ENCODE peak calls at places on chromosomes 13 and 19, in five cellular contexts. One of them, this sample, is unnamed. For H3K27me3 and H3K36me3, the result is how much of the 10 kb centered on the place peaks cover.

GRCh38 chr19:39307233-39307821 is 11.1 kb downstream of the IFNL1 start:
- DNase-seq in endodermal cell: peak
- DNase-seq in colonic mucosa: peak
- DNase-seq in psoas muscle: no peak
- DNase-seq in CD4-positive, CD25-positive, alpha-beta regulatory T cell: no peak
- DNase-seq in this sample: peak

GRCh38 chr13:99320693-99321481 is 13.7 kb upstream of the GPR183 start:
- DNase-seq in endodermal cell: no peak
- DNase-seq in colonic mucosa: no peak
- DNase-seq in psoas muscle: no peak
- DNase-seq in CD4-positive, CD25-positive, alpha-beta regulatory T cell: peak
- DNase-seq in this sample: no peak

GRCh38 chr13:107296804-107297203 is 728.9 kb upstream of the ARGLU1 start:
- DNase-seq in endodermal cell: no peak
- DNase-seq in colonic mucosa: no peak
- DNase-seq in psoas muscle: no peak
- DNase-seq in CD4-positive, CD25-positive, alpha-beta regulatory T cell: no peak
- DNase-seq in this sample: no peak

GRCh38 chr13:50873481-50873880 is 30.0 kb upstream of the DLEU7 start:
- DNase-seq in endodermal cell: no peak
- DNase-seq in colonic mucosa: no peak
- DNase-seq in psoas muscle: no peak
- DNase-seq in CD4-positive, CD25-positive, alpha-beta regulatory T cell: no peak
- DNase-seq in this sample: no peak

GRCh38 chr19:27865927-27866777 is 1346.8 kb downstream of the UQCRFS1 start:
- DNase-seq in endodermal cell: no peak
- DNase-seq in colonic mucosa: no peak
- DNase-seq in psoas muscle: no peak
- DNase-seq in CD4-positive, CD25-positive, alpha-beta regulatory T cell: no peak
- DNase-seq in this sample: no peak

GRCh38 chr13:98677398-98677797 is 75.1 kb downstream of the SLC15A1 start:
- DNase-seq in endodermal cell: no peak
- DNase-seq in colonic mucosa: no peak
- DNase-seq in psoas muscle: no peak
- DNase-seq in CD4-positive, CD25-positive, alpha-beta regulatory T cell: no peak
- DNase-seq in this sample: no peak

GRCh38 chr13:20415694-20416107 is 110.0 kb downstream of the CRYL1 start:
- DNase-seq in endodermal cell: no peak
- DNase-seq in colonic mucosa: no peak
- DNase-seq in psoas muscle: no peak
- DNase-seq in CD4-positive, CD25-positive, alpha-beta regulatory T cell: no peak
- DNase-seq in this sample: no peak

GRCh38 chr19:28694812-28695211 is 518.1 kb downstream of the UQCRFS1 start:
- DNase-seq in endodermal cell: no peak
- DNase-seq in colonic mucosa: no peak
- DNase-seq in psoas muscle: no peak
- DNase-seq in CD4-positive, CD25-positive, alpha-beta regulatory T cell: no peak
- DNase-seq in this sample: no peak

GRCh38 chr19:6822311-6822670 is 49.8 kb downstream of the VAV1 start:
- DNase-seq in endodermal cell: no peak
- DNase-seq in colonic mucosa: no peak
- DNase-seq in psoas muscle: no peak
- DNase-seq in CD4-positive, CD25-positive, alpha-beta regulatory T cell: no peak
- DNase-seq in this sample: peak

GRCh38 chr19:308471-309205 is 17.4 kb upstream of the PLPP2 start:
- DNase-seq in endodermal cell: no peak
- DNase-seq in colonic mucosa: no peak
- DNase-seq in psoas muscle: no peak
- DNase-seq in CD4-positive, CD25-positive, alpha-beta regulatory T cell: no peak
- DNase-seq in this sample: peak

GRCh38 chr19:888615-889385 is 4.2 kb downstream of the MED16 start:
- DNase-seq in endodermal cell: no peak
- DNase-seq in colonic mucosa: no peak
- DNase-seq in psoas muscle: peak
- DNase-seq in CD4-positive, CD25-positive, alpha-beta regulatory T cell: peak
- DNase-seq in this sample: no peak

GRCh38 chr19:27962260-27962659 is 1250.7 kb downstream of the UQCRFS1 start:
- DNase-seq in endodermal cell: no peak
- DNase-seq in colonic mucosa: no peak
- DNase-seq in psoas muscle: no peak
- DNase-seq in CD4-positive, CD25-positive, alpha-beta regulatory T cell: no peak
- DNase-seq in this sample: no peak

GRCh38 chr19:13864513-13865242 is 12.3 kb upstream of the NANOS3 start:
- DNase-seq in endodermal cell: no peak
- DNase-seq in colonic mucosa: no peak
- DNase-seq in psoas muscle: peak
- DNase-seq in CD4-positive, CD25-positive, alpha-beta regulatory T cell: no peak
- DNase-seq in this sample: peak

GRCh38 chr19:30450101-30450500 is 77.9 kb downstream of the ZNF536 start:
- DNase-seq in endodermal cell: peak
- DNase-seq in colonic mucosa: peak
- DNase-seq in psoas muscle: no peak
- DNase-seq in CD4-positive, CD25-positive, alpha-beta regulatory T cell: no peak
- DNase-seq in this sample: peak

GRCh38 chr13:44437356-44438233 is 64.0 kb downstream of the SERP2 start:
- DNase-seq in endodermal cell: peak
- DNase-seq in colonic mucosa: no peak
- DNase-seq in psoas muscle: no peak
- DNase-seq in CD4-positive, CD25-positive, alpha-beta regulatory T cell: no peak
- DNase-seq in this sample: no peak

GRCh38 chr19:11942008-11942842 is 17.3 kb downstream of the ZNF700 start:
- DNase-seq in endodermal cell: no peak
- DNase-seq in colonic mucosa: no peak
- DNase-seq in psoas muscle: no peak
- DNase-seq in CD4-positive, CD25-positive, alpha-beta regulatory T cell: no peak
- DNase-seq in this sample: no peak

GRCh38 chr19:35231956-35232746 is 3.6 kb upstream of the FAM187B start:
- DNase-seq in endodermal cell: no peak
- DNase-seq in colonic mucosa: no peak
- DNase-seq in psoas muscle: no peak
- DNase-seq in CD4-positive, CD25-positive, alpha-beta regulatory T cell: no peak
- DNase-seq in this sample: no peak

GRCh38 chr13:46603165-46603603 is 50.2 kb downstream of the LRCH1 start:
- DNase-seq in endodermal cell: no peak
- DNase-seq in colonic mucosa: peak
- DNase-seq in psoas muscle: no peak
- DNase-seq in CD4-positive, CD25-positive, alpha-beta regulatory T cell: no peak
- DNase-seq in this sample: peak

GRCh38 chr19:50050406-50051223 is 24.8 kb downstream of the ZNF473 start:
- DNase-seq in endodermal cell: no peak
- DNase-seq in colonic mucosa: peak
- DNase-seq in psoas muscle: peak
- DNase-seq in CD4-positive, CD25-positive, alpha-beta regulatory T cell: peak
- DNase-seq in this sample: peak

GRCh38 chr13:78323848-78324247 is 279.5 kb downstream of the POU4F1 start:
- DNase-seq in endodermal cell: no peak
- DNase-seq in colonic mucosa: no peak
- DNase-seq in psoas muscle: no peak
- DNase-seq in CD4-positive, CD25-positive, alpha-beta regulatory T cell: no peak
- DNase-seq in this sample: no peak

GRCh38 chr13:43057653-43058317 is 34.4 kb downstream of the DNAJC15 start:
- DNase-seq in endodermal cell: peak
- DNase-seq in colonic mucosa: no peak
- DNase-seq in psoas muscle: no peak
- DNase-seq in CD4-positive, CD25-positive, alpha-beta regulatory T cell: peak
- DNase-seq in this sample: no peak

GRCh38 chr19:14164724-14165493 is 28.5 kb upstream of the ASF1B start:
- DNase-seq in endodermal cell: no peak
- DNase-seq in colonic mucosa: no peak
- DNase-seq in psoas muscle: no peak
- DNase-seq in CD4-positive, CD25-positive, alpha-beta regulatory T cell: no peak
- DNase-seq in this sample: peak

GRCh38 chr13:20230913-20231838 is 943 bp downstream of the GJB6 start:
- DNase-seq in endodermal cell: peak
- DNase-seq in colonic mucosa: no peak
- DNase-seq in psoas muscle: no peak
- DNase-seq in CD4-positive, CD25-positive, alpha-beta regulatory T cell: peak
- DNase-seq in this sample: peak

GRCh38 chr13:33740134-33740538 is 77.8 kb upstream of the RFC3 start:
- DNase-seq in endodermal cell: no peak
- DNase-seq in colonic mucosa: no peak
- DNase-seq in psoas muscle: no peak
- DNase-seq in CD4-positive, CD25-positive, alpha-beta regulatory T cell: no peak
- DNase-seq in this sample: no peak

GRCh38 chr19:50778906-50779430 is 8.7 kb downstream of the GPR32 start:
- DNase-seq in endodermal cell: no peak
- DNase-seq in colonic mucosa: no peak
- DNase-seq in psoas muscle: no peak
- DNase-seq in CD4-positive, CD25-positive, alpha-beta regulatory T cell: no peak
- DNase-seq in this sample: peak

GRCh38 chr13:111480503-111480902 is 160.1 kb downstream of the TEX29 start:
- DNase-seq in endodermal cell: no peak
- DNase-seq in colonic mucosa: no peak
- DNase-seq in psoas muscle: no peak
- DNase-seq in CD4-positive, CD25-positive, alpha-beta regulatory T cell: no peak
- DNase-seq in this sample: no peak

GRCh38 chr13:113476811-113477210 is 13.7 kb downstream of the DCUN1D2 start:
- DNase-seq in endodermal cell: peak
- DNase-seq in colonic mucosa: no peak
- DNase-seq in psoas muscle: no peak
- DNase-seq in CD4-positive, CD25-positive, alpha-beta regulatory T cell: no peak
- DNase-seq in this sample: no peak

GRCh38 chr13:31334994-31335549 is 135.3 kb downstream of the B3GLCT start:
- DNase-seq in endodermal cell: no peak
- DNase-seq in colonic mucosa: no peak
- DNase-seq in psoas muscle: no peak
- DNase-seq in CD4-positive, CD25-positive, alpha-beta regulatory T cell: no peak
- DNase-seq in this sample: no peak

GRCh38 chr19:1438933-1439358 is 750 bp downstream of the RPS15 start:
- DNase-seq in endodermal cell: no peak
- DNase-seq in colonic mucosa: no peak
- DNase-seq in psoas muscle: no peak
- DNase-seq in CD4-positive, CD25-positive, alpha-beta regulatory T cell: no peak
- DNase-seq in this sample: peak

GRCh38 chr19:41627966-41628675 is 1.2 kb upstream of the CEACAM4 start:
- DNase-seq in endodermal cell: peak
- DNase-seq in colonic mucosa: no peak
- DNase-seq in psoas muscle: no peak
- DNase-seq in CD4-positive, CD25-positive, alpha-beta regulatory T cell: no peak
- DNase-seq in this sample: no peak

GRCh38 chr19:31498781-31499180 is 149.5 kb upstream of the TSHZ3 start:
- DNase-seq in endodermal cell: no peak
- DNase-seq in colonic mucosa: no peak
- DNase-seq in psoas muscle: no peak
- DNase-seq in CD4-positive, CD25-positive, alpha-beta regulatory T cell: no peak
- DNase-seq in this sample: no peak

GRCh38 chr19:8306235-8307054 is 1.7 kb downstream of the CD320 start:
- DNase-seq in endodermal cell: no peak
- DNase-seq in colonic mucosa: peak
- DNase-seq in psoas muscle: peak
- DNase-seq in CD4-positive, CD25-positive, alpha-beta regulatory T cell: peak
- DNase-seq in this sample: peak
- H3K4me3 ChIP-seq in endodermal cell: peak
- H3K4me3 ChIP-seq in colonic mucosa: peak
- H3K4me3 ChIP-seq in psoas muscle: peak
- H3K4me3 ChIP-seq in CD4-positive, CD25-positive, alpha-beta regulatory T cell: peak
- H3K4me3 ChIP-seq in this sample: no peak

DNA sequence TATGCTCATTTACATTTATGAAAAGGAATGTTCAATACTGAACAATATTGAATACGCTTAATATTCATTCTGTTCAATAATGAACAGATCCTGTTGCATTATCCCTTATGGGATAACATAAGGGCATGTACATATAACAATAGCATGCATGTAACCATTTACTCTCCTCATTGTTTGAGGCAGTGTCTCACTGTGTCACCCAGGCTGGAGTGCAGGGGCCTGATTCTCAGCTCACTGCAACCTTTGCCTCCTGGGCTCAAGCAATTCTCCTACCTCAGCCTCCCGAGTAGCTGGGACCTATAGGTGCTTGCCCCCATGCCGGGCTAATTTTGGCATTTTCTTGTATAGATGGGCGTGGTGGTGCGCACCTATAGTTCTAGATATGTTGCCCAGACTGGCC is 4.8 kb upstream of the DGKH start:
- DNase-seq in endodermal cell: no peak
- DNase-seq in colonic mucosa: no peak
- DNase-seq in psoas muscle: no peak
- DNase-seq in CD4-positive, CD25-positive, alpha-beta regulatory T cell: no peak
- DNase-seq in this sample: no peak
- H3K27me3 ChIP-seq in endodermal cell: under half
- H3K27me3 ChIP-seq in colonic mucosa: under half
- H3K27me3 ChIP-seq in psoas muscle: under half
- H3K27me3 ChIP-seq in CD4-positive, CD25-positive, alpha-beta regulatory T cell: under half
- H3K27me3 ChIP-seq in this sample: under half

DNA sequence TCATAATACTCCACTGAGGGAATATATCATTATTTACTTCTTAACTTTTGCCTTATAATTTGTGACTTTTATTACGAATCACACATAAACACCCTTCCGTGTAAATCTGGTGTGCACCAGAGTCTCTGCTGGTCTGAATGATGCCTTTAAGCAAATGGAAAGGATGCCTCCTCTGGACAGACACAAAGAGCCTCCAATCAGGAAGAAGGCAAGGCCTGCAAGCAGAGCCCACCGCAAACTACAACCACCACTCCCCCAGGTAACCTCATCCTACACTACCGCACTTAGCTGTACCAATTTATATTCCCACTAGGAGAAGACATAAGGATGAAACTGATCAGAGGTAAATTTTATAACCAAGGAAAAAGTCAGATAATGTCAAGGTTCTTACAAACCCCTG is 137.6 kb downstream of the KLF12 start:
- DNase-seq in endodermal cell: no peak
- DNase-seq in colonic mucosa: no peak
- DNase-seq in psoas muscle: no peak
- DNase-seq in CD4-positive, CD25-positive, alpha-beta regulatory T cell: no peak
- DNase-seq in this sample: no peak
- H3K36me3 ChIP-seq in endodermal cell: under half
- H3K36me3 ChIP-seq in colonic mucosa: under half
- H3K36me3 ChIP-seq in psoas muscle: under half
- H3K36me3 ChIP-seq in CD4-positive, CD25-positive, alpha-beta regulatory T cell: under half
- H3K36me3 ChIP-seq in this sample: under half

DNA sequence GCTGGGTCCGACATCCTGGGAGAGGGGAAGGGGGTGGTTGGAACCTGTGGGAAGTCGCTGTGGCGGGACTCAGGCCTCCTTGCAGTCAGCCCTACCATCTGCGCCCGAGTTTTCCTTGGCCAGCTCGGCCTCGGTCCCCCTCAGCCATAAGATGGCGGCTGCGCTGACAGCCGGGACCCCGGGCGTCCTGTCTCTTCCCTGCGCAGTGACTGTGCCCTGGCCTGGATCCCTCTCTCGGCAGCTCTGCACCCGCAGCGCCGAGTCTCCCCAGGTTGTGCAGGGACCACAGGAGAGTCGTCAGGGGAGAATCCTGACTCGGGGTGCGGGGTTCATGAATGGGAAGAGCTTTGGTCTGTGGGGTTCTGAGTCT is 345 bp downstream of the ZNF257 start:
- DNase-seq in endodermal cell: no peak
- DNase-seq in colonic mucosa: peak
- DNase-seq in psoas muscle: peak
- DNase-seq in CD4-positive, CD25-positive, alpha-beta regulatory T cell: peak
- DNase-seq in this sample: no peak
- H3K4me3 ChIP-seq in endodermal cell: no peak
- H3K4me3 ChIP-seq in colonic mucosa: peak
- H3K4me3 ChIP-seq in psoas muscle: peak
- H3K4me3 ChIP-seq in CD4-positive, CD25-positive, alpha-beta regulatory T cell: peak
- H3K4me3 ChIP-seq in this sample: no peak

GRCh38 chr13:94666065-94666464 is 46.3 kb downstream of the SOX21 start:
- DNase-seq in endodermal cell: no peak
- DNase-seq in colonic mucosa: no peak
- DNase-seq in psoas muscle: no peak
- DNase-seq in CD4-positive, CD25-positive, alpha-beta regulatory T cell: no peak
- DNase-seq in this sample: no peak
- H3K27me3 ChIP-seq in endodermal cell: half or more
- H3K27me3 ChIP-seq in colonic mucosa: under half
- H3K27me3 ChIP-seq in psoas muscle: under half
- H3K27me3 ChIP-seq in CD4-positive, CD25-positive, alpha-beta regulatory T cell: under half
- H3K27me3 ChIP-seq in this sample: under half